ENCODE peak calls at places on chromosomes 16 and 17, in five cellular contexts. D, K, R, I and Q are unnamed samples.

GRCh38 chr16:85935957-85936760 is 37.2 kb downstream of the IRF8 start:
- DNase-seq in I (no peak), K (no peak), D (peak), R (no peak), Q (peak)

GRCh38 chr17:41507315-41507880 is 2.0 kb upstream of the KRT13 start:
- DNase-seq in D (no peak), I (no peak), K (no peak), R (no peak), Q (no peak)

GRCh38 chr17:69059458-69060205 is 1.1 kb downstream of the ABCA9 start:
- DNase-seq in K (peak), R (no peak), D (no peak), I (no peak), Q (no peak)

GRCh38 chr17:73909156-73909555 is 264.9 kb upstream of the SDK2 start:
- DNase-seq in K (no peak), I (no peak), D (no peak), R (no peak), Q (no peak)

GRCh38 chr17:50052241-50052788 is 3.6 kb upstream of the ITGA3 start:
- DNase-seq in I (no peak), K (no peak), D (no peak), R (no peak), Q (no peak)

GRCh38 chr17:6831662-6832263 is at the start of gene TEKT1:
- DNase-seq in K (peak), I (peak), D (peak), R (peak), Q (peak)

GRCh38 chr16:3214904-3215600 is 19.9 kb downstream of the ZNF200 start:
- DNase-seq in I (no peak), K (no peak), R (no peak), D (no peak), Q (no peak)

GRCh38 chr16:1159973-1160772 is 7.3 kb downstream of the CACNA1H start:
- DNase-seq in R (no peak), I (peak), D (no peak), K (no peak), Q (no peak)

GRCh38 chr16:8948831-8949230 is 14.9 kb downstream of the USP7 start:
- DNase-seq in I (no peak), K (no peak), D (no peak), R (no peak), Q (no peak)

GRCh38 chr16:65120811-65121721 is 797 bp downstream of the CDH11 start:
- DNase-seq in D (no peak), K (no peak), I (peak), R (peak), Q (no peak)

GRCh38 chr17:8391711-8392110 is 5.9 kb downstream of the RNF222 start:
- DNase-seq in K (no peak), I (no peak), D (no peak), R (no peak), Q (no peak)

GRCh38 chr17:72381597-72382397 is 261.0 kb downstream of the SOX9 start:
- DNase-seq in R (no peak), D (no peak), K (no peak), I (no peak), Q (no peak)

GRCh38 chr17:42751628-42752027 is 6.8 kb upstream of the EZH1 start:
- DNase-seq in D (no peak), K (peak), I (no peak), R (no peak), Q (no peak)

GRCh38 chr17:68601565-68602266 is 549 bp upstream of the FAM20A start:
- DNase-seq in I (no peak), D (no peak), R (no peak), K (no peak), Q (no peak)

GRCh38 chr16:28563218-28563617 is 9.5 kb downstream of the SGF29 start:
- DNase-seq in R (no peak), I (no peak), D (no peak), K (no peak), Q (no peak)

GRCh38 chr17:66949501-66949900 is 15.0 kb upstream of the CACNG4 start:
- DNase-seq in I (no peak), R (no peak), D (no peak), K (no peak), Q (no peak)

GRCh38 chr17:21001111-21001812 is 41.5 kb downstream of the USP22 start:
- DNase-seq in I (no peak), R (no peak), K (no peak), D (no peak), Q (peak)

GRCh38 chr17:17419166-17419565 is 57.6 kb upstream of the MED9 start:
- DNase-seq in R (no peak), I (no peak), D (no peak), K (no peak), Q (no peak)

GRCh38 chr17:66302761-66303626 is 581 bp downstream of the PRKCA start:
- DNase-seq in D (peak), I (peak), K (peak), R (peak), Q (peak)

GRCh38 chr16:35795361-35796029 is 2336.1 kb downstream of the TP53TG3F start:
- DNase-seq in R (no peak), I (no peak), K (no peak), D (no peak), Q (no peak)

GRCh38 chr17:12256380-12256995 is 235.8 kb downstream of the MAP2K4 start:
- DNase-seq in K (peak), D (no peak), R (no peak), I (no peak), Q (no peak)

GRCh38 chr16:85362443-85362842 is 250.2 kb upstream of the CIBAR2 start:
- DNase-seq in K (no peak), D (no peak), I (no peak), R (no peak), Q (no peak)

GRCh38 chr16:5769513-5769912 is 671.9 kb upstream of the EEF2KMT start:
- DNase-seq in R (no peak), I (no peak), D (no peak), K (no peak), Q (no peak)

GRCh38 chr16:28326881-28327610 is 34.7 kb downstream of the SBK1 start:
- DNase-seq in K (peak), R (peak), I (peak), D (peak), Q (peak)

GRCh38 chr16:77833906-77834599 is 45.7 kb downstream of the VAT1L start:
- DNase-seq in K (peak), D (no peak), I (no peak), R (no peak), Q (no peak)

GRCh38 chr16:6643083-6643686 is 689.5 kb upstream of the RBFOX1 start:
- DNase-seq in R (no peak), I (no peak), K (peak), D (no peak), Q (peak)

GRCh38 chr17:43810823-43811222 is 22.1 kb downstream of the MPP3 start:
- DNase-seq in K (no peak), R (no peak), I (no peak), D (no peak), Q (no peak)

GRCh38 chr17:43814026-43814425 is 18.9 kb downstream of the MPP3 start:
- DNase-seq in I (no peak), K (no peak), D (no peak), R (no peak), Q (no peak)

GRCh38 chr17:43813386-43813785 is 19.6 kb downstream of the MPP3 start:
- DNase-seq in R (no peak), K (no peak), D (no peak), I (no peak), Q (no peak)

GRCh38 chr17:43814714-43815113 is 18.2 kb downstream of the MPP3 start:
- DNase-seq in D (no peak), K (peak), R (no peak), I (no peak), Q (no peak)

GRCh38 chr17:43812396-43813265 is 20.3 kb downstream of the MPP3 start:
- DNase-seq in I (no peak), D (no peak), K (no peak), R (no peak), Q (no peak)
- H3K4me3 ChIP-seq in I (no peak), D (no peak), K (no peak), R (no peak), Q (no peak)

GRCh38 chr16:12985516-12985915 is 84.1 kb downstream of the SHISA9 start:
- DNase-seq in R (no peak), K (no peak), D (no peak), I (no peak), Q (no peak)

GRCh38 chr16:12992066-12992465 is 90.7 kb downstream of the SHISA9 start:
- DNase-seq in I (no peak), D (no peak), R (no peak), K (no peak), Q (no peak)

DNA sequence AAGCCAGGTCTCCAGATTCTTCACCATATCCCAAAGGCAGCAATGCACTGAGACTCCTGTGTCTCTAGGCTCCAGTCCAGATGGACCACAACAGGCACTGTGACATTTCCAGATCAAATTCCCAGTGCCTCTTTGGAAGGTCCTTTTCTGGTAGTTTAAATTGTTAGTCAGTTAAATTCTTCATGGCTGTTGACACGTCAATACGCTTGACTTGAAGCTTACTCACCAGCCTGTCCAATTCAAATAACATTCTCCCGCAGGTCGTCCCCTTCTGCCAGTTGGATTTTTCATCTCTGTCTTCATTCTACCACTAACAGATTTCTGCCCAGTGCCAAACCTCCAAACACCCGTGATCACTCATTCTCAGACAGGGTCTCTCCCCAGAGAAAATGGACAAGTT is 86.7 kb downstream of the SHISA9 start:
- DNase-seq in R (no peak), I (no peak), D (no peak), K (no peak), Q (no peak)
- H3K27ac ChIP-seq in R (no peak), I (no peak), D (no peak), K (no peak), Q (no peak)

GRCh38 chr16:66651474-66651765 is 45.1 kb downstream of the CMTM4 start:
- DNase-seq in K (no peak), I (no peak), R (no peak), D (no peak), Q (no peak)
- H3K4me3 ChIP-seq in K (peak), I (peak), R (peak), D (peak), Q (peak)

GRCh38 chr17:1894753-1895339 is 65.0 kb downstream of the RPA1 start:
- DNase-seq in I (no peak), K (no peak), D (no peak), R (no peak), Q (no peak)

GRCh38 chr17:1896243-1897163 is 66.7 kb downstream of the RPA1 start:
- DNase-seq in D (no peak), K (no peak), R (no peak), I (no peak), Q (no peak)

GRCh38 chr17:1888741-1889140 is 58.9 kb downstream of the RPA1 start:
- DNase-seq in R (no peak), K (no peak), I (no peak), D (no peak), Q (no peak)

GRCh38 chr17:1890758-1891450 is 61.1 kb downstream of the RPA1 start:
- DNase-seq in R (no peak), K (no peak), D (no peak), I (no peak), Q (peak)
- H3K27ac ChIP-seq in R (no peak), K (no peak), D (no peak), I (no peak), Q (peak)

GRCh38 chr17:32627233-32628008 is 140.6 kb downstream of the CDK5R1 start:
- DNase-seq in R (no peak), K (peak), I (no peak), D (no peak), Q (no peak)
- H3K4me3 ChIP-seq in R (no peak), K (no peak), I (no peak), D (no peak), Q (no peak)